ENCODE peak calls at places on chromosomes 12 and 14, in nine cellular contexts. One of them, this sample, is unnamed.

GRCh38 chr14:33512201-33512600 is 438.7 kb downstream of the EGLN3 start:
- DNase-seq in kidney: no peak
- DNase-seq in fibroblast of mammary gland: peak; percentile 78
- DNase-seq in H7: no peak
- DNase-seq in heart right ventricle: no peak
- DNase-seq in A549: no peak
- DNase-seq in stomach: no peak
- DNase-seq in CD4-positive, CD25-positive, alpha-beta regulatory T cell: no peak
- DNase-seq in NT2/D1: no peak
- DNase-seq in this sample: peak; percentile 83

GRCh38 chr12:75592086-75592485 is 80.7 kb upstream of the KRR1 start:
- DNase-seq in kidney: no peak
- DNase-seq in fibroblast of mammary gland: no peak
- DNase-seq in H7: no peak
- DNase-seq in heart right ventricle: no peak
- DNase-seq in A549: no peak
- DNase-seq in stomach: no peak
- DNase-seq in CD4-positive, CD25-positive, alpha-beta regulatory T cell: no peak
- DNase-seq in NT2/D1: no peak
- DNase-seq in this sample: no peak

GRCh38 chr12:86233126-86233525 is 23.1 kb downstream of the MGAT4C start:
- DNase-seq in kidney: no peak
- DNase-seq in fibroblast of mammary gland: no peak
- DNase-seq in H7: no peak
- DNase-seq in heart right ventricle: no peak
- DNase-seq in A549: no peak
- DNase-seq in stomach: no peak
- DNase-seq in CD4-positive, CD25-positive, alpha-beta regulatory T cell: no peak
- DNase-seq in NT2/D1: no peak
- DNase-seq in this sample: peak; percentile 66

GRCh38 chr14:42642787-42643186 is 1036.1 kb downstream of the LRFN5 start:
- DNase-seq in kidney: no peak
- DNase-seq in fibroblast of mammary gland: no peak
- DNase-seq in H7: no peak
- DNase-seq in heart right ventricle: no peak
- DNase-seq in A549: no peak
- DNase-seq in stomach: no peak
- DNase-seq in CD4-positive, CD25-positive, alpha-beta regulatory T cell: no peak
- DNase-seq in NT2/D1: no peak
- DNase-seq in this sample: no peak

GRCh38 chr12:23502259-23502658 is 447.2 kb downstream of the SOX5 start:
- DNase-seq in kidney: no peak
- DNase-seq in fibroblast of mammary gland: no peak
- DNase-seq in H7: no peak
- DNase-seq in heart right ventricle: no peak
- DNase-seq in A549: no peak
- DNase-seq in stomach: no peak
- DNase-seq in CD4-positive, CD25-positive, alpha-beta regulatory T cell: no peak
- DNase-seq in NT2/D1: no peak
- DNase-seq in this sample: no peak

GRCh38 chr14:80959448-80960006 is 4.1 kb downstream of the TSHR start:
- DNase-seq in kidney: no peak
- DNase-seq in fibroblast of mammary gland: no peak
- DNase-seq in H7: no peak
- DNase-seq in heart right ventricle: no peak
- DNase-seq in A549: no peak
- DNase-seq in stomach: no peak
- DNase-seq in CD4-positive, CD25-positive, alpha-beta regulatory T cell: peak; percentile 97
- DNase-seq in NT2/D1: no peak
- DNase-seq in this sample: peak; percentile 1

GRCh38 chr14:39038542-39038941 is 64.5 kb downstream of the SEC23A start:
- DNase-seq in kidney: no peak
- DNase-seq in fibroblast of mammary gland: no peak
- DNase-seq in H7: no peak
- DNase-seq in heart right ventricle: no peak
- DNase-seq in A549: no peak
- DNase-seq in stomach: no peak
- DNase-seq in CD4-positive, CD25-positive, alpha-beta regulatory T cell: peak; percentile 26
- DNase-seq in NT2/D1: no peak
- DNase-seq in this sample: no peak

GRCh38 chr12:3313066-3313465 is 177.9 kb upstream of the PRMT8 start:
- DNase-seq in kidney: no peak
- DNase-seq in fibroblast of mammary gland: peak; percentile 89
- DNase-seq in H7: no peak
- DNase-seq in heart right ventricle: no peak
- DNase-seq in A549: no peak
- DNase-seq in stomach: no peak
- DNase-seq in CD4-positive, CD25-positive, alpha-beta regulatory T cell: no peak
- DNase-seq in NT2/D1: no peak
- DNase-seq in this sample: peak; percentile 45

GRCh38 chr14:85528080-85528881 is 1.7 kb upstream of the FLRT2 start:
- DNase-seq in kidney: no peak
- DNase-seq in fibroblast of mammary gland: peak; percentile 92
- DNase-seq in H7: peak; percentile 48
- DNase-seq in heart right ventricle: no peak
- DNase-seq in A549: peak; percentile 93
- DNase-seq in stomach: peak; percentile 35
- DNase-seq in CD4-positive, CD25-positive, alpha-beta regulatory T cell: no peak
- DNase-seq in NT2/D1: no peak
- DNase-seq in this sample: peak; percentile 96

GRCh38 chr14:104707629-104708595 is 16.1 kb upstream of the ADSS1 start:
- DNase-seq in kidney: no peak
- DNase-seq in fibroblast of mammary gland: no peak
- DNase-seq in H7: peak; percentile 83
- DNase-seq in heart right ventricle: no peak
- DNase-seq in A549: no peak
- DNase-seq in stomach: no peak
- DNase-seq in CD4-positive, CD25-positive, alpha-beta regulatory T cell: no peak
- DNase-seq in NT2/D1: no peak
- DNase-seq in this sample: no peak

GRCh38 chr14:32933943-32934890 is 4.5 kb upstream of the NPAS3 start:
- DNase-seq in kidney: peak; percentile 82
- DNase-seq in fibroblast of mammary gland: peak; percentile 22
- DNase-seq in H7: peak; percentile 81
- DNase-seq in heart right ventricle: peak; percentile 25
- DNase-seq in A549: no peak
- DNase-seq in stomach: no peak
- DNase-seq in CD4-positive, CD25-positive, alpha-beta regulatory T cell: no peak
- DNase-seq in NT2/D1: no peak
- DNase-seq in this sample: peak; percentile 35

GRCh38 chr12:32502693-32503510 is 103.5 kb downstream of the FGD4 start:
- DNase-seq in kidney: no peak
- DNase-seq in fibroblast of mammary gland: peak; percentile 88
- DNase-seq in H7: no peak
- DNase-seq in heart right ventricle: no peak
- DNase-seq in A549: no peak
- DNase-seq in stomach: no peak
- DNase-seq in CD4-positive, CD25-positive, alpha-beta regulatory T cell: no peak
- DNase-seq in NT2/D1: peak; percentile 35
- DNase-seq in this sample: peak; percentile 93
- H3K4me3 ChIP-seq in kidney: peak overlapping the region; percentile 9
- H3K4me3 ChIP-seq in fibroblast of mammary gland: no peak overlapping the region
- H3K4me3 ChIP-seq in H7: no peak overlapping the region
- H3K4me3 ChIP-seq in heart right ventricle: peak overlapping the region; percentile 44
- H3K4me3 ChIP-seq in A549: no peak overlapping the region
- H3K4me3 ChIP-seq in stomach: peak overlapping the region; percentile 31
- H3K4me3 ChIP-seq in CD4-positive, CD25-positive, alpha-beta regulatory T cell: no peak overlapping the region
- H3K4me3 ChIP-seq in NT2/D1: no peak overlapping the region
- H3K4me3 ChIP-seq in this sample: peak overlapping the region; percentile 9

DNA sequence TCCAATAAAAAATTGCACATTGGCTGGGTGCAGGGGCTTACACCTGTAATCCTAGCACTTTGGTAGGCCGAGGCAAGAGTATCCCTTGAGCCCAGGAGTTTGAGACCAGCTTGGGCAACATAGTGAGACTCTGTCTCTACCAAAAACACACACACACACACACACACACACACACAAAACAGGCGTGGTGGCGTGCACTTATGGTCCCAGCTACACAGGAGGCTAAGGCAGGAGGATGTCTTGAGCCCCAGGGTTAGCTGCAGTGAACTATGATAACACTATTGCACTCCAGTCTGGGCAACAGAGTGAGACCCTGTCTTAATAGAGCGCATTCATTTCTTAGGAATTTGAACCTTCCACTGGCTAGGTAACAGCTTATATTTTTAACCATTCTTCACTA is 42.9 kb upstream of the BICD1 start:
- DNase-seq in kidney: no peak
- DNase-seq in fibroblast of mammary gland: no peak
- DNase-seq in H7: no peak
- DNase-seq in heart right ventricle: no peak
- DNase-seq in A549: no peak
- DNase-seq in stomach: no peak
- DNase-seq in CD4-positive, CD25-positive, alpha-beta regulatory T cell: no peak
- DNase-seq in NT2/D1: no peak
- DNase-seq in this sample: no peak
- H3K4me3 ChIP-seq in kidney: no peak overlapping the region
- H3K4me3 ChIP-seq in fibroblast of mammary gland: no peak overlapping the region
- H3K4me3 ChIP-seq in H7: no peak overlapping the region
- H3K4me3 ChIP-seq in heart right ventricle: no peak overlapping the region
- H3K4me3 ChIP-seq in A549: no peak overlapping the region
- H3K4me3 ChIP-seq in stomach: no peak overlapping the region
- H3K4me3 ChIP-seq in CD4-positive, CD25-positive, alpha-beta regulatory T cell: no peak overlapping the region
- H3K4me3 ChIP-seq in NT2/D1: no peak overlapping the region
- H3K4me3 ChIP-seq in this sample: no peak overlapping the region

GRCh38 chr14:64915797-64916196 is 1.5 kb downstream of the CHURC1 start:
- DNase-seq in kidney: no peak
- DNase-seq in fibroblast of mammary gland: no peak
- DNase-seq in H7: no peak
- DNase-seq in heart right ventricle: no peak
- DNase-seq in A549: no peak
- DNase-seq in stomach: no peak
- DNase-seq in CD4-positive, CD25-positive, alpha-beta regulatory T cell: no peak
- DNase-seq in NT2/D1: no peak
- DNase-seq in this sample: no peak
- H3K4me3 ChIP-seq in kidney: peak overlapping the region; percentile 90
- H3K4me3 ChIP-seq in fibroblast of mammary gland: no peak overlapping the region
- H3K4me3 ChIP-seq in H7: no peak overlapping the region
- H3K4me3 ChIP-seq in heart right ventricle: peak overlapping the region; percentile 99
- H3K4me3 ChIP-seq in A549: peak overlapping the region; percentile 98
- H3K4me3 ChIP-seq in stomach: no peak overlapping the region
- H3K4me3 ChIP-seq in CD4-positive, CD25-positive, alpha-beta regulatory T cell: peak overlapping the region; percentile 99
- H3K4me3 ChIP-seq in NT2/D1: no peak overlapping the region
- H3K4me3 ChIP-seq in this sample: no peak overlapping the region

GRCh38 chr14:50871223-50871622 is 630 bp upstream of the ABHD12B start:
- DNase-seq in kidney: no peak
- DNase-seq in fibroblast of mammary gland: no peak
- DNase-seq in H7: no peak
- DNase-seq in heart right ventricle: no peak
- DNase-seq in A549: no peak
- DNase-seq in stomach: no peak
- DNase-seq in CD4-positive, CD25-positive, alpha-beta regulatory T cell: no peak
- DNase-seq in NT2/D1: no peak
- DNase-seq in this sample: no peak

GRCh38 chr14:50871914-50872732 is at the start of gene ABHD12B:
- DNase-seq in kidney: no peak
- DNase-seq in fibroblast of mammary gland: no peak
- DNase-seq in H7: peak; percentile 81
- DNase-seq in heart right ventricle: no peak
- DNase-seq in A549: no peak
- DNase-seq in stomach: no peak
- DNase-seq in CD4-positive, CD25-positive, alpha-beta regulatory T cell: no peak
- DNase-seq in NT2/D1: no peak
- DNase-seq in this sample: peak; percentile 24

GRCh38 chr14:50874842-50875241 is 3.0 kb downstream of the ABHD12B start:
- DNase-seq in kidney: no peak
- DNase-seq in fibroblast of mammary gland: no peak
- DNase-seq in H7: no peak
- DNase-seq in heart right ventricle: no peak
- DNase-seq in A549: no peak
- DNase-seq in stomach: no peak
- DNase-seq in CD4-positive, CD25-positive, alpha-beta regulatory T cell: no peak
- DNase-seq in NT2/D1: no peak
- DNase-seq in this sample: no peak

GRCh38 chr14:50875359-50876090 is 3.7 kb downstream of the ABHD12B start:
- DNase-seq in kidney: no peak
- DNase-seq in fibroblast of mammary gland: peak; percentile 70
- DNase-seq in H7: no peak
- DNase-seq in heart right ventricle: no peak
- DNase-seq in A549: no peak
- DNase-seq in stomach: no peak
- DNase-seq in CD4-positive, CD25-positive, alpha-beta regulatory T cell: peak; percentile 82
- DNase-seq in NT2/D1: no peak
- DNase-seq in this sample: peak; percentile 63
- H3K4me3 ChIP-seq in kidney: no peak overlapping the region
- H3K4me3 ChIP-seq in fibroblast of mammary gland: no peak overlapping the region
- H3K4me3 ChIP-seq in H7: no peak overlapping the region
- H3K4me3 ChIP-seq in heart right ventricle: no peak overlapping the region
- H3K4me3 ChIP-seq in A549: no peak overlapping the region
- H3K4me3 ChIP-seq in stomach: no peak overlapping the region
- H3K4me3 ChIP-seq in CD4-positive, CD25-positive, alpha-beta regulatory T cell: peak overlapping the region; percentile 49
- H3K4me3 ChIP-seq in NT2/D1: no peak overlapping the region
- H3K4me3 ChIP-seq in this sample: no peak overlapping the region

GRCh38 chr12:9784326-9784725 is 23.6 kb upstream of the CD69 start:
- DNase-seq in kidney: no peak
- DNase-seq in fibroblast of mammary gland: no peak
- DNase-seq in H7: no peak
- DNase-seq in heart right ventricle: no peak
- DNase-seq in A549: no peak
- DNase-seq in stomach: no peak
- DNase-seq in CD4-positive, CD25-positive, alpha-beta regulatory T cell: no peak
- DNase-seq in NT2/D1: peak; percentile 47
- DNase-seq in this sample: no peak
- H3K4me3 ChIP-seq in kidney: no peak overlapping the region
- H3K4me3 ChIP-seq in fibroblast of mammary gland: no peak overlapping the region
- H3K4me3 ChIP-seq in H7: no peak overlapping the region
- H3K4me3 ChIP-seq in heart right ventricle: no peak overlapping the region
- H3K4me3 ChIP-seq in A549: no peak overlapping the region
- H3K4me3 ChIP-seq in stomach: no peak overlapping the region
- H3K4me3 ChIP-seq in CD4-positive, CD25-positive, alpha-beta regulatory T cell: no peak overlapping the region
- H3K4me3 ChIP-seq in NT2/D1: no peak overlapping the region
- H3K4me3 ChIP-seq in this sample: no peak overlapping the region

GRCh38 chr12:51450333-51450732 is 25.7 kb downstream of the SLC4A8 start:
- DNase-seq in kidney: no peak
- DNase-seq in fibroblast of mammary gland: no peak
- DNase-seq in H7: no peak
- DNase-seq in heart right ventricle: no peak
- DNase-seq in A549: no peak
- DNase-seq in stomach: no peak
- DNase-seq in CD4-positive, CD25-positive, alpha-beta regulatory T cell: no peak
- DNase-seq in NT2/D1: no peak
- DNase-seq in this sample: no peak

GRCh38 chr12:51448618-51449256 is 24.1 kb downstream of the SLC4A8 start:
- DNase-seq in kidney: no peak
- DNase-seq in fibroblast of mammary gland: no peak
- DNase-seq in H7: no peak
- DNase-seq in heart right ventricle: no peak
- DNase-seq in A549: no peak
- DNase-seq in stomach: no peak
- DNase-seq in CD4-positive, CD25-positive, alpha-beta regulatory T cell: no peak
- DNase-seq in NT2/D1: no peak
- DNase-seq in this sample: no peak

GRCh38 chr12:51449569-51450246 is 25.1 kb downstream of the SLC4A8 start:
- DNase-seq in kidney: no peak
- DNase-seq in fibroblast of mammary gland: peak; percentile 25
- DNase-seq in H7: no peak
- DNase-seq in heart right ventricle: no peak
- DNase-seq in A549: no peak
- DNase-seq in stomach: no peak
- DNase-seq in CD4-positive, CD25-positive, alpha-beta regulatory T cell: no peak
- DNase-seq in NT2/D1: no peak
- DNase-seq in this sample: peak; percentile 8

GRCh38 chr12:51450816-51451215 is 26.2 kb downstream of the SLC4A8 start:
- DNase-seq in kidney: no peak
- DNase-seq in fibroblast of mammary gland: no peak
- DNase-seq in H7: peak; percentile 32
- DNase-seq in heart right ventricle: no peak
- DNase-seq in A549: no peak
- DNase-seq in stomach: no peak
- DNase-seq in CD4-positive, CD25-positive, alpha-beta regulatory T cell: no peak
- DNase-seq in NT2/D1: no peak
- DNase-seq in this sample: no peak
- H3K4me3 ChIP-seq in kidney: no peak overlapping the region
- H3K4me3 ChIP-seq in fibroblast of mammary gland: no peak overlapping the region
- H3K4me3 ChIP-seq in H7: no peak overlapping the region
- H3K4me3 ChIP-seq in heart right ventricle: no peak overlapping the region
- H3K4me3 ChIP-seq in A549: no peak overlapping the region
- H3K4me3 ChIP-seq in stomach: no peak overlapping the region
- H3K4me3 ChIP-seq in CD4-positive, CD25-positive, alpha-beta regulatory T cell: no peak overlapping the region
- H3K4me3 ChIP-seq in NT2/D1: no peak overlapping the region
- H3K4me3 ChIP-seq in this sample: no peak overlapping the region